ENCODE peak calls at places on chromosomes 13 and 19, in ten cellular contexts. E, J, G, R, Y, M, Z, H, D and B are unnamed samples.

GRCh38 chr19:11538232-11539036 is at the start of gene CNN1:
- DNase-seq in J (no peak), M (no peak), R (peak), D (peak), G (peak), Z (peak), H (no peak), E (no peak), Y (no peak), B (peak)

GRCh38 chr13:110212529-110212928 is 94.4 kb downstream of the COL4A1 start:
- DNase-seq in J (no peak), G (no peak), D (no peak), R (no peak), Z (no peak), E (no peak), H (no peak), M (no peak), Y (no peak), B (no peak)

GRCh38 chr19:7294571-7295212 is 478 bp upstream of the INSR start:
- DNase-seq in M (no peak), D (no peak), Z (no peak), Y (peak), E (no peak), G (peak), J (peak), R (no peak), H (no peak), B (peak)

GRCh38 chr19:48290923-48291700 is 21.2 kb downstream of the ZNF114 start:
- DNase-seq in D (peak), J (peak), Z (no peak), G (peak), H (peak), E (peak), R (peak), Y (peak), M (peak), B (peak)

GRCh38 chr13:24212674-24213073 is 52.2 kb downstream of the SPATA13 start:
- DNase-seq in H (no peak), E (no peak), J (no peak), R (peak), Z (no peak), Y (no peak), M (no peak), D (no peak), G (no peak), B (no peak)

GRCh38 chr19:7862413-7862951 is 11.7 kb downstream of the PRR36 start:
- DNase-seq in M (peak), R (peak), D (no peak), Z (no peak), H (peak), E (no peak), G (peak), Y (peak), J (peak), B (no peak)

GRCh38 chr13:48155850-48156249 is 60.9 kb upstream of the MED4 start:
- DNase-seq in G (peak), Z (no peak), J (no peak), M (no peak), R (peak), D (no peak), Y (no peak), E (no peak), H (peak), B (peak)

GRCh38 chr13:25967144-25967543 is 84.7 kb downstream of the SHISA2 start:
- DNase-seq in Y (no peak), J (no peak), H (no peak), D (no peak), G (no peak), E (no peak), R (no peak), M (no peak), Z (no peak), B (no peak)

GRCh38 chr19:34426096-34426661 is 2.0 kb upstream of the UBA2 start:
- DNase-seq in H (no peak), E (no peak), J (no peak), R (no peak), G (no peak), Z (no peak), M (no peak), Y (no peak), D (no peak), B (no peak)

GRCh38 chr13:22061806-22062391 is 391.0 kb downstream of the FGF9 start:
- DNase-seq in D (no peak), Z (no peak), E (no peak), Y (no peak), H (no peak), R (no peak), G (no peak), J (peak), M (no peak), B (no peak)

GRCh38 chr13:23129329-23129728 is 51.5 kb upstream of the SGCG start:
- DNase-seq in H (no peak), G (no peak), R (no peak), J (no peak), D (no peak), E (no peak), M (no peak), Y (no peak), Z (no peak), B (no peak)

GRCh38 chr19:41323023-41323422 is 13.1 kb downstream of the CCDC97 start:
- DNase-seq in H (no peak), M (peak), R (peak), G (peak), J (no peak), Z (peak), D (no peak), E (no peak), Y (no peak), B (peak)

GRCh38 chr13:65293530-65294198 is 1936.5 kb downstream of the PCDH9 start:
- DNase-seq in G (no peak), J (no peak), M (no peak), D (no peak), E (no peak), Y (no peak), Z (no peak), R (no peak), H (no peak), B (no peak)

GRCh38 chr13:109357751-109358150 is 428.6 kb downstream of the IRS2 start:
- DNase-seq in E (no peak), R (peak), D (no peak), M (no peak), Y (no peak), Z (peak), H (no peak), J (no peak), G (peak), B (peak)

GRCh38 chr19:51164215-51164614 is 22.1 kb downstream of the SIGLEC7 start:
- DNase-seq in E (no peak), J (no peak), G (no peak), R (no peak), H (no peak), D (no peak), Y (no peak), M (no peak), Z (no peak), B (no peak)

GRCh38 chr13:94784066-94784465 is 71.7 kb upstream of the SOX21 start:
- DNase-seq in H (no peak), E (no peak), M (no peak), Y (no peak), G (peak), Z (no peak), R (peak), D (no peak), J (no peak), B (peak)

GRCh38 chr19:30228113-30228725 is 144.0 kb upstream of the ZNF536 start:
- DNase-seq in R (no peak), E (no peak), G (no peak), M (no peak), H (no peak), Z (no peak), D (no peak), Y (no peak), J (no peak), B (no peak)

GRCh38 chr19:55305983-55306562 is 19.1 kb downstream of the TMEM150B start:
- DNase-seq in E (no peak), Y (no peak), J (no peak), G (no peak), M (no peak), Z (no peak), H (no peak), D (no peak), R (no peak), B (no peak)

GRCh38 chr13:23618341-23618740 is 48.1 kb downstream of the TNFRSF19 start:
- DNase-seq in G (peak), Z (peak), E (no peak), Y (no peak), R (peak), J (no peak), H (peak), M (no peak), D (peak), B (peak)

GRCh38 chr13:51933466-51934058 is 71.8 kb downstream of the CCDC70 start:
- DNase-seq in M (no peak), Y (no peak), G (no peak), R (no peak), H (no peak), J (no peak), Z (no peak), D (no peak), E (no peak), B (no peak)

GRCh38 chr13:59531571-59532091 is 632.1 kb downstream of the DIAPH3 start:
- DNase-seq in E (peak), Y (no peak), M (peak), G (peak), D (peak), Z (peak), R (peak), H (peak), J (no peak), B (peak)

GRCh38 chr19:14450168-14450874 is 17.2 kb downstream of the PKN1 start:
- DNase-seq in Z (no peak), G (peak), Y (peak), H (peak), R (peak), E (peak), D (no peak), J (no peak), M (peak), B (peak)

GRCh38 chr13:76991432-76991795 is 467 bp upstream of the CLN5 start:
- DNase-seq in Z (no peak), E (no peak), M (no peak), J (no peak), H (no peak), D (no peak), G (no peak), Y (no peak), R (no peak), B (peak)

GRCh38 chr19:752652-753517 is 2.0 kb downstream of the MISP start:
- DNase-seq in Z (peak), M (no peak), Y (no peak), H (peak), E (peak), G (peak), D (peak), R (peak), J (no peak), B (peak)

GRCh38 chr19:8307400-8307964 is 676 bp downstream of the CD320 start:
- DNase-seq in R (no peak), Z (no peak), G (no peak), M (no peak), H (no peak), D (no peak), E (no peak), Y (no peak), J (no peak), B (no peak)

GRCh38 chr13:113076681-113077401 is 28.8 kb upstream of the F7 start:
- DNase-seq in M (no peak), D (no peak), Y (no peak), H (no peak), R (no peak), E (no peak), Z (no peak), J (no peak), G (no peak), B (no peak)

GRCh38 chr19:49017666-49018351 is 918 bp upstream of the LHB start:
- DNase-seq in H (no peak), J (peak), G (peak), D (no peak), Z (no peak), Y (peak), M (peak), E (peak), R (peak), B (peak)

GRCh38 chr19:42201489-42202289 is 15.8 kb downstream of the DEDD2 start:
- DNase-seq in R (no peak), Z (no peak), E (no peak), H (no peak), G (no peak), D (no peak), Y (peak), M (no peak), J (peak), B (no peak)

GRCh38 chr13:99385940-99386339 is 78.7 kb upstream of the GPR183 start:
- DNase-seq in Y (no peak), H (no peak), R (no peak), D (no peak), G (no peak), E (no peak), Z (no peak), M (no peak), J (no peak), B (no peak)

GRCh38 chr13:51715613-51716012 is 88.3 kb downstream of the DHRS12 start:
- DNase-seq in R (no peak), J (no peak), Y (no peak), G (no peak), E (no peak), M (no peak), H (no peak), Z (no peak), D (no peak), B (no peak)